ENCODE peak calls at places on chromosomes 11 and 22, in eight cellular contexts. G, L, K, O, F, Y, E and X are unnamed samples.

GRCh38 chr11:59615132-59615636 is 390 bp downstream of the OSBP start:
- DNase-seq in Y (no peak), K (peak; percentile 67), O (peak; percentile 46), E (no peak), F (peak; percentile 13), L (peak; percentile 43), G (peak; percentile 4), X (peak; percentile 69)

GRCh38 chr22:17117400-17117799 is 3.8 kb downstream of the TMEM121B start:
- DNase-seq in K (no peak), O (no peak), L (no peak), E (no peak), G (no peak), F (no peak), Y (no peak), X (no peak)

GRCh38 chr22:27335102-27335660 is 466.4 kb downstream of the MN1 start:
- DNase-seq in Y (no peak), F (no peak), O (no peak), G (no peak), K (no peak), E (no peak), L (no peak), X (no peak)

GRCh38 chr11:85759915-85760314 is 51.0 kb downstream of the SYTL2 start:
- DNase-seq in L (no peak), F (no peak), E (peak; percentile 90), G (no peak), O (peak; percentile 42), K (no peak), Y (peak; percentile 74), X (no peak)

GRCh38 chr11:69508974-69509373 is 27.5 kb downstream of the LINC01488 start:
- DNase-seq in K (no peak), L (no peak), F (no peak), E (no peak), G (no peak), Y (no peak), O (no peak), X (no peak)

GRCh38 chr11:128323381-128323780 is 264.0 kb downstream of the ETS1 start:
- DNase-seq in O (peak; percentile 18), K (no peak), F (no peak), Y (peak; percentile 37), G (no peak), L (no peak), E (no peak), X (peak; percentile 42)

GRCh38 chr11:73141309-73142127 is 600 bp downstream of the FCHSD2 start:
- DNase-seq in L (peak; percentile 86), Y (peak; percentile 66), G (peak; percentile 69), E (peak; percentile 76), O (peak; percentile 58), F (peak; percentile 34), K (peak; percentile 66), X (peak; percentile 67)

GRCh38 chr11:11481371-11481770 is 128.3 kb upstream of the CSNK2A3 start:
- DNase-seq in K (no peak), F (no peak), O (no peak), Y (no peak), L (no peak), G (no peak), E (no peak), X (no peak)

GRCh38 chr22:35552186-35552842 is 11.7 kb downstream of the RASD2 start:
- DNase-seq in Y (no peak), F (no peak), E (peak; percentile 55), L (no peak), K (peak; percentile 82), O (no peak), G (peak; percentile 61), X (peak; percentile 64)

GRCh38 chr11:47225552-47226137 is 10.9 kb downstream of the DDB2 start:
- DNase-seq in L (no peak), O (no peak), Y (no peak), F (no peak), E (no peak), K (no peak), G (no peak), X (no peak)

GRCh38 chr11:68546555-68546954 is 86.0 kb downstream of the PPP6R3 start:
- DNase-seq in G (no peak), K (no peak), L (no peak), F (no peak), E (no peak), O (peak; percentile 14), Y (no peak), X (no peak)

GRCh38 chr11:101127348-101127698 is 2.3 kb downstream of the PGR start:
- DNase-seq in Y (no peak), L (peak; percentile 47), F (peak; percentile 14), O (no peak), E (no peak), K (no peak), G (peak; percentile 9), X (peak; percentile 19)

GRCh38 chr11:77035580-77035979 is 1.4 kb downstream of the B3GNT6 start:
- DNase-seq in O (peak; percentile 91), L (no peak), F (no peak), Y (no peak), K (no peak), G (no peak), E (no peak), X (no peak)

GRCh38 chr11:34021977-34022735 is 29.4 kb upstream of the CAPRIN1 start:
- DNase-seq in L (no peak), O (no peak), K (no peak), E (no peak), Y (no peak), G (no peak), F (no peak), X (no peak)

GRCh38 chr11:112103446-112103845 is 16.8 kb downstream of the SDHD start:
- DNase-seq in O (no peak), F (no peak), G (no peak), E (no peak), L (no peak), Y (no peak), K (no peak), X (no peak)

GRCh38 chr11:15266999-15267398 is 152.3 kb downstream of the INSC start:
- DNase-seq in L (no peak), G (no peak), E (no peak), O (no peak), K (no peak), Y (no peak), F (no peak), X (no peak)

GRCh38 chr11:109680127-109680526 is 258.1 kb downstream of the C11orf87 start:
- DNase-seq in E (peak; percentile 21), L (no peak), Y (peak; percentile 16), K (no peak), O (peak; percentile 16), G (no peak), F (no peak), X (no peak)

GRCh38 chr11:21561589-21561988 is 631.3 kb upstream of the ANO5 start:
- DNase-seq in F (no peak), G (no peak), E (no peak), Y (no peak), L (no peak), K (no peak), O (no peak), X (no peak)

GRCh38 chr11:130118636-130119387 is 40.8 kb upstream of the ST14 start:
- DNase-seq in O (no peak), Y (no peak), G (no peak), K (peak; percentile 16), F (no peak), L (no peak), E (no peak), X (no peak)

GRCh38 chr11:95524328-95525036 is 265.1 kb downstream of the FAM76B start:
- DNase-seq in Y (no peak), L (no peak), F (no peak), O (no peak), E (no peak), G (no peak), K (no peak), X (no peak)

GRCh38 chr22:47307326-47307725 is 544.9 kb downstream of the TBC1D22A start:
- DNase-seq in F (no peak), L (no peak), G (no peak), E (peak; percentile 24), O (peak; percentile 31), Y (peak; percentile 18), K (no peak), X (no peak)

GRCh38 chr22:19480173-19480568 is 451 bp downstream of the CDC45 start:
- DNase-seq in K (no peak), G (no peak), Y (no peak), F (no peak), E (no peak), L (no peak), O (no peak), X (no peak)

GRCh38 chr11:116375221-116375620 is 397.6 kb downstream of the BUD13 start:
- DNase-seq in F (no peak), L (no peak), K (no peak), E (no peak), Y (no peak), G (no peak), O (no peak), X (no peak)
- TF ChIP-seq CTCF in F (no peak), L (no peak), K (no peak), E (no peak), Y (no peak), G (no peak), O (no peak), X (no peak)

DNA sequence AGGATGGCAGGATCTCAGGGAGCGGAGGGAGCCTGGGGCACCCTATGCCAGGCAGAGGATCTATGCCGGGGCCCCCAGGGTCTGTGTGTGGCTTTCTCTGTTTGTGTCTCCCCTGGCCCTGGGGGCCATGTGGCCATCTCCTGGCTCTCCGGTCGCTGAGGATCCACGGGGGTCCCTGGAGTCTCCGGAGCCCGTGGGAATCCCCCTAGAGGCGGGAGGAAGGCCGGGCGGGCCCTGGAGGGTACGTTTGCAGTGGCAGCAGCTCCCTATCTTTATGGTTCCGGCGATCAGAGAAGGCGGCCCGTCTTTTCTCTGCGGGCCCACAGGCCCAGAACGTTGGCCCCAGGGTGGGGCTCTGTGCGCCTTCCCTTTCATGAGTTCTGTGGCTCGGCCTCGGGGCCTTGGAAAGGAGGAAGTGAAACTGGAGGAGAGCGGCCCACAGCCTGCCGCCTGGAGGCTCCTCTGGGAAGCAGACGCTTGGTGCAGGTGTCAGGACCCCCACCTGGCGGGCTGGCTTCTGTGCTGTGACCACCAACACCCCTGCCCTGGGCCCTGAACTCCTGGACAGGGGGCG is 82.1 kb downstream of the KCNQ1 start:
- DNase-seq in K (no peak), G (no peak), L (peak; percentile 54), Y (no peak), O (no peak), F (peak; percentile 37), E (no peak), X (peak; percentile 32)
- TF ChIP-seq CTCF in K (no peak), G (no peak), L (peak; percentile 19), Y (no peak), O (no peak), F (no peak), E (no peak), X (no peak)

GRCh38 chr22:43273902-43274484 is 69.2 kb downstream of the SCUBE1 start:
- DNase-seq in O (peak; percentile 77), F (no peak), Y (peak; percentile 65), E (peak; percentile 32), G (peak; percentile 52), K (peak; percentile 25), L (no peak), X (peak; percentile 67)
- TF ChIP-seq CTCF in O (peak; percentile 82), F (peak; percentile 36), Y (peak; percentile 78), E (peak; percentile 68), G (peak; percentile 78), K (peak; percentile 47), L (peak; percentile 72), X (peak; percentile 70)

DNA sequence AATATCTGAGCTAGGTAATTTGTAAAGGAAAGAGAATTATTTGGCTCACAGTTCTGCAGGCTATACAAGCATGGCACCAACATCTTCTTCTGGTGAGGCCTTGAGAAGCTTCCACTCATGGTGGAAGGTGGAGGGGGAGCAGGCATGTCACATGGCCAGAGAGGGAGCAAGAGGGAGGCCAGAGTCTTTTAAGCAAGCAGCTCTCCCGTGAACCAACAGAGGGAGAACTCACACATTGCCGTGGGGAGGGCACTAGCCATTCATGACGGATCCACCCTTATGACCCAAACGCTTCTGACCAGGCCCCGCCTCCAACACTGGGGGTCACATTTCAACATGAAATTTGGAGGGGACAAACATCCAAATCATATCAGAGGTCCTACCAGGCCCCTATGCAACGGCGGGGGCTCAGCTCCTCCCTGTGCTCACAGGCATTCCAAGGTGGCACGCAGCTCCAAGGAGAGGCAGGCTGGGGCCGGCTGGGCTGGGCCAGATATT is 4.6 kb downstream of the C11orf96 start:
- DNase-seq in O (no peak), F (no peak), L (no peak), E (no peak), K (no peak), G (no peak), Y (no peak), X (no peak)
- TF ChIP-seq CTCF in O (peak; percentile 18), F (no peak), L (peak; percentile 44), E (peak; percentile 30), K (no peak), G (peak; percentile 29), Y (peak; percentile 39), X (no peak)